ENCODE peak calls at places on chromosomes 4 and X, in seven cellular contexts. C is germinal center, H is HL-60, G is globus pallidus, F is GM03348, U is thoracic aorta, P is DMS153. Z is an unnamed sample.

GRCh38 chr4:135573251-135573650 is 1371.7 kb upstream of the PABPC4L start:
- DNase-seq in F (no peak), H (no peak), U (no peak), P (no peak), C (no peak), G (no peak), Z (no peak)

GRCh38 chr4:7559741-7560376 is 125.1 kb upstream of the PSAPL1 start:
- DNase-seq in P (peak; percentile 33), H (no peak), U (no peak), F (no peak), G (no peak), C (no peak), Z (no peak)

GRCh38 chrX:45751156-45751555 is 550.5 kb upstream of the DIPK2B start:
- DNase-seq in F (no peak), P (no peak), H (no peak), C (no peak), U (no peak), G (no peak), Z (no peak)

GRCh38 chr4:90317785-90318184 is 190.6 kb downstream of the CCSER1 start:
- DNase-seq in U (no peak), G (no peak), P (no peak), F (peak; percentile 67), C (no peak), H (no peak), Z (no peak)

GRCh38 chrX:11190745-11191510 is 79.8 kb downstream of the HCCS start:
- DNase-seq in P (peak; percentile 82), H (no peak), G (no peak), U (no peak), F (no peak), C (no peak), Z (no peak)

GRCh38 chr4:172851534-172851933 is 317.1 kb upstream of the GALNT7 start:
- DNase-seq in G (no peak), H (no peak), F (no peak), U (no peak), P (no peak), C (no peak), Z (no peak)

GRCh38 chr4:122765702-122766352 is 33.3 kb downstream of the BBS12 start:
- DNase-seq in H (no peak), C (no peak), F (peak; percentile 59), G (no peak), U (peak; percentile 11), P (no peak), Z (no peak)

GRCh38 chr4:100299019-100299418 is 108.8 kb upstream of the DDIT4L start:
- DNase-seq in F (peak; percentile 77), C (no peak), H (no peak), G (no peak), P (no peak), U (peak; percentile 20), Z (no peak)

GRCh38 chr4:62279689-62280088 is 1079.6 kb downstream of the ADGRL3 start:
- DNase-seq in G (no peak), H (no peak), P (no peak), F (no peak), U (no peak), C (no peak), Z (no peak)

GRCh38 chr4:53010320-53010719 is 148.2 kb downstream of the RASL11B start:
- DNase-seq in G (no peak), U (no peak), H (no peak), C (no peak), F (peak; percentile 38), P (no peak), Z (peak; percentile 38)

GRCh38 chr4:139921551-139922184 is 232.3 kb downstream of the MAML3 start:
- DNase-seq in H (no peak), P (peak; percentile 99), U (no peak), C (no peak), G (no peak), F (no peak), Z (no peak)

GRCh38 chr4:141792164-141792563 is 155.8 kb downstream of the IL15 start:
- DNase-seq in U (no peak), F (no peak), H (no peak), C (no peak), P (no peak), G (no peak), Z (no peak)

GRCh38 chr4:154376461-154376860 is 115.1 kb downstream of the DCHS2 start:
- DNase-seq in P (no peak), G (no peak), H (no peak), F (no peak), C (no peak), U (no peak), Z (no peak)

GRCh38 chrX:10157545-10157944 is 770 bp downstream of the CLCN4 start:
- DNase-seq in G (no peak), C (no peak), P (no peak), H (no peak), F (peak; percentile 45), U (no peak), Z (no peak)

GRCh38 chrX:12292996-12293765 is 154.9 kb downstream of the FRMPD4 start:
- DNase-seq in C (no peak), U (no peak), H (no peak), P (no peak), F (peak; percentile 41), G (no peak), Z (no peak)

GRCh38 chr4:182978152-182978827 is 61.1 kb upstream of the DCTD start:
- DNase-seq in U (no peak), H (no peak), G (no peak), C (no peak), P (no peak), F (peak; percentile 11), Z (no peak)

GRCh38 chrX:10415704-10416001 is 204.7 kb downstream of the MID1 start:
- DNase-seq in C (no peak), G (no peak), U (no peak), F (peak; percentile 42), P (no peak), H (no peak), Z (no peak)

GRCh38 chr4:33104190-33104773 is 2384.1 kb downstream of the PCDH7 start:
- DNase-seq in F (no peak), U (no peak), C (no peak), G (no peak), H (no peak), P (no peak), Z (no peak)

GRCh38 chr4:124462954-124463828 is 249.3 kb downstream of the ANKRD50 start:
- DNase-seq in U (no peak), H (no peak), P (no peak), G (no peak), C (no peak), F (no peak), Z (no peak)

GRCh38 chr4:177964061-177964460 is 521.8 kb upstream of the AGA start:
- DNase-seq in U (no peak), P (no peak), G (no peak), C (no peak), H (no peak), F (no peak), Z (no peak)

GRCh38 chr4:22962186-22962786 is 269.5 kb downstream of the GBA3 start:
- DNase-seq in U (no peak), P (no peak), F (peak; percentile 26), C (no peak), H (peak; percentile 4), G (no peak), Z (no peak)

GRCh38 chr4:168059251-168059650 is 33.1 kb upstream of the ANXA10 start:
- DNase-seq in F (peak; percentile 9), G (no peak), P (no peak), C (no peak), H (no peak), U (no peak), Z (no peak)

GRCh38 chr4:47442980-47443379 is 20.5 kb downstream of the COMMD8 start:
- DNase-seq in G (peak; percentile 54), U (no peak), P (no peak), C (peak; percentile 5), H (peak; percentile 90), F (no peak), Z (no peak)

GRCh38 chr4:8914461-8915171 is 43.0 kb upstream of the HMX1 start:
- DNase-seq in F (peak; percentile 2), G (no peak), P (no peak), U (no peak), H (no peak), C (no peak), Z (no peak)

GRCh38 chrX:18668059-18668458 is 3.8 kb downstream of the RS1 start:
- DNase-seq in H (no peak), G (no peak), F (no peak), C (no peak), P (no peak), U (no peak), Z (no peak)

GRCh38 chr4:26985836-26986235 is 125.2 kb downstream of the STIM2 start:
- DNase-seq in H (peak; percentile 14), F (no peak), C (no peak), G (no peak), U (no peak), P (no peak), Z (no peak)

GRCh38 chr4:115944146-115944905 is 830.9 kb upstream of the NDST4 start:
- DNase-seq in C (no peak), G (no peak), P (no peak), F (no peak), U (no peak), H (no peak), Z (no peak)

Z was measured in gastrocnemius medialis.